ENCODE peak calls at places on chromosomes 4 and X, in four cellular contexts. One of them, this sample, is unnamed.

GRCh38 chr4:33086351-33086900 is 2366.3 kb downstream of the PCDH7 start:
- DNase-seq in ELR: no peak
- DNase-seq in CD8-positive, alpha-beta T cell: no peak
- DNase-seq in stimulated activated effector memory CD8-positive, alpha-beta T cell treated with anti-CD3 and anti-CD28 coated beads, Interleukin-12 subunit alpha, Interleukin-12 subunit beta, amount 100 ng/mL, for 72 hours: no peak
- DNase-seq in this sample: peak

GRCh38 chr4:41318839-41319530 is 62.3 kb downstream of the UCHL1 start:
- DNase-seq in ELR: peak
- DNase-seq in CD8-positive, alpha-beta T cell: no peak
- DNase-seq in stimulated activated effector memory CD8-positive, alpha-beta T cell treated with anti-CD3 and anti-CD28 coated beads, Interleukin-12 subunit alpha, Interleukin-12 subunit beta, amount 100 ng/mL, for 72 hours: no peak
- DNase-seq in this sample: peak

GRCh38 chrX:23187819-23188218 is 146.8 kb upstream of the PTCHD1 start:
- DNase-seq in ELR: no peak
- DNase-seq in CD8-positive, alpha-beta T cell: no peak
- DNase-seq in stimulated activated effector memory CD8-positive, alpha-beta T cell treated with anti-CD3 and anti-CD28 coated beads, Interleukin-12 subunit alpha, Interleukin-12 subunit beta, amount 100 ng/mL, for 72 hours: no peak
- DNase-seq in this sample: no peak

GRCh38 chr4:71126719-71127118 is 133.3 kb downstream of the DCK start:
- DNase-seq in ELR: peak
- DNase-seq in CD8-positive, alpha-beta T cell: no peak
- DNase-seq in stimulated activated effector memory CD8-positive, alpha-beta T cell treated with anti-CD3 and anti-CD28 coated beads, Interleukin-12 subunit alpha, Interleukin-12 subunit beta, amount 100 ng/mL, for 72 hours: no peak
- DNase-seq in this sample: peak

GRCh38 chr4:71941001-71941400 is 90.8 kb upstream of the NPFFR2 start:
- DNase-seq in ELR: peak
- DNase-seq in CD8-positive, alpha-beta T cell: no peak
- DNase-seq in stimulated activated effector memory CD8-positive, alpha-beta T cell treated with anti-CD3 and anti-CD28 coated beads, Interleukin-12 subunit alpha, Interleukin-12 subunit beta, amount 100 ng/mL, for 72 hours: no peak
- DNase-seq in this sample: peak

GRCh38 chr4:35399912-35400311 is 844.4 kb downstream of the ARAP2 start:
- DNase-seq in ELR: peak
- DNase-seq in CD8-positive, alpha-beta T cell: no peak
- DNase-seq in stimulated activated effector memory CD8-positive, alpha-beta T cell treated with anti-CD3 and anti-CD28 coated beads, Interleukin-12 subunit alpha, Interleukin-12 subunit beta, amount 100 ng/mL, for 72 hours: no peak
- DNase-seq in this sample: no peak

GRCh38 chr4:98341309-98341708 is 80.1 kb downstream of the RAP1GDS1 start:
- DNase-seq in ELR: peak
- DNase-seq in CD8-positive, alpha-beta T cell: no peak
- DNase-seq in stimulated activated effector memory CD8-positive, alpha-beta T cell treated with anti-CD3 and anti-CD28 coated beads, Interleukin-12 subunit alpha, Interleukin-12 subunit beta, amount 100 ng/mL, for 72 hours: no peak
- DNase-seq in this sample: peak

GRCh38 chr4:75919914-75920313 is 17.7 kb upstream of the PPEF2 start:
- DNase-seq in ELR: no peak
- DNase-seq in CD8-positive, alpha-beta T cell: no peak
- DNase-seq in stimulated activated effector memory CD8-positive, alpha-beta T cell treated with anti-CD3 and anti-CD28 coated beads, Interleukin-12 subunit alpha, Interleukin-12 subunit beta, amount 100 ng/mL, for 72 hours: no peak
- DNase-seq in this sample: no peak

GRCh38 chr4:84952004-84952403 is 14.5 kb downstream of the WDFY3 start:
- DNase-seq in ELR: peak
- DNase-seq in CD8-positive, alpha-beta T cell: no peak
- DNase-seq in stimulated activated effector memory CD8-positive, alpha-beta T cell treated with anti-CD3 and anti-CD28 coated beads, Interleukin-12 subunit alpha, Interleukin-12 subunit beta, amount 100 ng/mL, for 72 hours: no peak
- DNase-seq in this sample: peak

GRCh38 chrX:120357186-120357585 is 4.7 kb upstream of the ATP1B4 start:
- DNase-seq in ELR: no peak
- DNase-seq in CD8-positive, alpha-beta T cell: no peak
- DNase-seq in stimulated activated effector memory CD8-positive, alpha-beta T cell treated with anti-CD3 and anti-CD28 coated beads, Interleukin-12 subunit alpha, Interleukin-12 subunit beta, amount 100 ng/mL, for 72 hours: no peak
- DNase-seq in this sample: no peak

GRCh38 chr4:48290146-48290772 is 20.6 kb upstream of the TEC start:
- DNase-seq in ELR: peak
- DNase-seq in CD8-positive, alpha-beta T cell: peak
- DNase-seq in stimulated activated effector memory CD8-positive, alpha-beta T cell treated with anti-CD3 and anti-CD28 coated beads, Interleukin-12 subunit alpha, Interleukin-12 subunit beta, amount 100 ng/mL, for 72 hours: no peak
- DNase-seq in this sample: no peak

GRCh38 chrX:71859637-71860036 is 51.0 kb upstream of the NHSL2 start:
- DNase-seq in ELR: peak
- DNase-seq in CD8-positive, alpha-beta T cell: peak
- DNase-seq in stimulated activated effector memory CD8-positive, alpha-beta T cell treated with anti-CD3 and anti-CD28 coated beads, Interleukin-12 subunit alpha, Interleukin-12 subunit beta, amount 100 ng/mL, for 72 hours: no peak
- DNase-seq in this sample: no peak

GRCh38 chr4:26074672-26075071 is 160.7 kb downstream of the SMIM20 start:
- DNase-seq in ELR: no peak
- DNase-seq in CD8-positive, alpha-beta T cell: no peak
- DNase-seq in stimulated activated effector memory CD8-positive, alpha-beta T cell treated with anti-CD3 and anti-CD28 coated beads, Interleukin-12 subunit alpha, Interleukin-12 subunit beta, amount 100 ng/mL, for 72 hours: no peak
- DNase-seq in this sample: no peak

This sample was measured in NCI-H226.